ENCODE peak calls at places on chromosome 1, in four cellular contexts. G is pancreas, T is psoas muscle, B is thoracic aorta. Y is an unnamed sample. For H3K4me1 and H3K27me3, the result is how much of the 10 kb centered on the place peaks cover.

GRCh38 chr1:169495050-169495740 is 9.5 kb upstream of the SLC19A2 start:
- DNase-seq in G (no peak), T (no peak), B (no peak), Y (no peak)

GRCh38 chr1:8664887-8665286 is 152.6 kb downstream of the RERE start:
- DNase-seq in G (no peak), T (no peak), B (no peak), Y (no peak)

GRCh38 chr1:76066390-76066789 is 8.2 kb upstream of the ST6GALNAC3 start:
- DNase-seq in T (no peak), G (no peak), B (no peak), Y (no peak)

GRCh38 chr1:84782311-84782771 is 92.1 kb upstream of the SSX2IP start:
- DNase-seq in T (peak), B (no peak), G (peak), Y (peak)

GRCh38 chr1:119711804-119712341 is at the start of gene PHGDH:
- DNase-seq in B (peak), T (peak), G (peak), Y (peak)

GRCh38 chr1:53618218-53619087 is 120.5 kb downstream of the GLIS1 start:
- DNase-seq in T (no peak), B (no peak), G (no peak), Y (no peak)

GRCh38 chr1:9628541-9629444 is 22.7 kb upstream of the PIK3CD start:
- DNase-seq in T (no peak), G (no peak), B (no peak), Y (no peak)

GRCh38 chr1:63411081-63411480 is 43.7 kb downstream of the ALG6 start:
- DNase-seq in T (no peak), G (no peak), B (no peak), Y (no peak)

GRCh38 chr1:41752514-41753170 is 166.1 kb downstream of the HIVEP3 start:
- DNase-seq in B (no peak), T (no peak), G (no peak), Y (no peak)

DNA sequence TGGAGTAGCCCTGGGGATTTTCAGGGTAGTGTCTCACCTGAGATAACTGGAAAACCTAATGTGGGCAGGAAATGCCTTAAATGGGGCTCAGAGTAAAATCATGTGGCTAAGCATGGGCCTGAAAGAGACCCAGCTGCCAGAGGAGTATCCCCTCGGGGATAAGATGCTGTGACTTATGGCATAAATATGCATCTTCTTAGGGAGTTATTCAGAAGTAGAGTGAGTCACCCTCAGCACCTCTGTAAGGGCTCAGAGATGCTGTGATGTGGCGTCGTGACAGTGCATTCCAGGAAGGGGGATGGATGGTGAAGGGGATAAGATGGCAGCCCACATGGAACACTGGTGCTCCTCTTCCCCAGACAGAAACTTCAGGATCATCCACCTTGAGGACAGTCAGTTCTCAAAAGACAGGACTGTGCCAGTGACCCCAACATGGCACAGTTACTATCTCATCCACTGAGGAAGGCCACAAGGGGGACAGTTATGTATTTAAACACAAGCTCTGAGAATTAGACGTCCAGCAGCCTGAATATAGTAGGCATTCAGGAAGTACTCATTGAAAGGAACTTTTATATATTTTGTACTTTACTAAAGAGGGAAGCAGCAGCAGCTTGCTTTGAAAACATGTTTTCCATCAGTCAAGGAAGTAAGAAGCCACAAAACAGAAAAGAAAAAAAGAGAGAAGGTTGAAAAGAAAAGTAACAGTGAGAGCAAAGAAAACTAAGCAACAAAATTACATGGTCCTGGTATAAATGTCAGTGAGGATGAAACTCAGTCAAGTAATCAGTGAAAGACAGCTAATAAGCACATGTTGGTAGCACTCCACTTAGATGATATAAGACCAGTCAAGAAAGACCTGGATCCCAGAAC is 8.3 kb downstream of the IL24 start:
- DNase-seq in B (no peak), T (no peak), G (no peak), Y (no peak)
- H3K4me1 ChIP-seq in B (under half), T (under half), G (under half), Y (under half)

GRCh38 chr1:30750751-30751291 is 6.8 kb downstream of the LAPTM5 start:
- DNase-seq in B (no peak), T (no peak), G (no peak), Y (no peak)
- H3K4me3 ChIP-seq in B (no peak), T (no peak), G (no peak), Y (no peak)

GRCh38 chr1:202252271-202252670 is 58.7 kb downstream of the LGR6 start:
- DNase-seq in G (no peak), B (no peak), T (no peak), Y (no peak)

GRCh38 chr1:202249846-202250245 is 56.2 kb downstream of the LGR6 start:
- DNase-seq in G (no peak), T (no peak), B (no peak), Y (no peak)

GRCh38 chr1:202251424-202252256 is 58.0 kb downstream of the LGR6 start:
- DNase-seq in T (no peak), B (no peak), G (no peak), Y (peak)

GRCh38 chr1:202255343-202255742 is 61.7 kb downstream of the LGR6 start:
- DNase-seq in T (no peak), G (no peak), B (no peak), Y (no peak)

GRCh38 chr1:202254454-202255252 is 61.1 kb downstream of the LGR6 start:
- DNase-seq in T (no peak), G (no peak), B (no peak), Y (no peak)
- H3K27me3 ChIP-seq in T (under half), G (under half), B (under half), Y (under half)

GRCh38 chr1:109543283-109543987 is 3.8 kb downstream of the GPR61 start:
- DNase-seq in T (no peak), B (no peak), G (no peak), Y (no peak)

GRCh38 chr1:109547412-109548320 is 749 bp upstream of the GNAI3 start:
- DNase-seq in T (peak), G (no peak), B (no peak), Y (peak)

GRCh38 chr1:109548321-109549267 is at the start of gene GNAI3:
- DNase-seq in T (peak), B (peak), G (peak), Y (peak)

GRCh38 chr1:109543988-109544735 is 4.3 kb upstream of the GNAI3 start:
- DNase-seq in G (no peak), T (peak), B (no peak), Y (no peak)

GRCh38 chr1:109546311-109547109 is 1.9 kb upstream of the GNAI3 start:
- DNase-seq in T (peak), B (peak), G (peak), Y (peak)
- H3K4me1 ChIP-seq in T (under half), B (under half), G (under half), Y (under half)

GRCh38 chr1:200075938-200076546 is 48.5 kb downstream of the NR5A2 start:
- DNase-seq in G (peak), T (no peak), B (no peak), Y (peak)
- H3K4me3 ChIP-seq in G (no peak), T (no peak), B (no peak), Y (no peak)

DNA sequence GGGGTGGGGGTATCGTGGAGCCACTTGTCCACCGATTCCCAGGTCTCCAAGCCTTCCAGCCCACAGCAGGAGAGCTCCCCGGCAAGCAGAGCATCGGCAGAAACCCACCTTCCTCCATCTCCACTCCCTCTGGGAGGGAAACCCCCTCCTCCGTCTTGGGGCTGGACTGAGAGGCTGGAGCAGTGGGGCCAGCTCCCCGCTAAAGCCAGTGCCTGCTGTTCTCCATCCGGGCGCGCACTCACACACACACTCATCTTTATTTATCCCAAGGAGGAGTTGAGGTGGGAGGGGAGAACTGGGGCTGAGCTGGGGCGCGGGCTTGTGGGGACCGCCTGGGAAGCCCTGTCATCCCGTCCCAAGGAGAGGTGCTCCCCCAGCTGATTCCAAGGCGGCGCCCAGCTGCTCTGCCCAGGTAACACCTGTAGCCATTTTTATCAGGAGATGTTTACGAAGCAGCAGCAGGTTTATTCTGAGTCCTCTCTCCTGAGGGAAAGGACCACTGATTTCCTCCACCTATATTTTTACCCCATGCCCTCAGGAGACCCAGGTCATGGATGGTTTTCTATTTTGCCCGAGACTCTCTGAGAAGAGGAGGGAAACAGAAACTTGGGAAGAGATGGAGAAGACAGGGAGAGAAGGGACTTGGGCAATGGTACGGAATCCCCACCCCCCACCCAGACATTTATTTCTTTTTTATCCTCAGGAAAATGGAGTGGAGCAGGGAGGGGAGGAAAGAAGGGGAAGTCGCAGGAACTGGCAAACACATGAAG is 2.1 kb downstream of the KCNN3 start:
- DNase-seq in T (no peak), B (no peak), G (no peak), Y (no peak)
- H3K27me3 ChIP-seq in T (under half), B (under half), G (under half), Y (under half)

DNA sequence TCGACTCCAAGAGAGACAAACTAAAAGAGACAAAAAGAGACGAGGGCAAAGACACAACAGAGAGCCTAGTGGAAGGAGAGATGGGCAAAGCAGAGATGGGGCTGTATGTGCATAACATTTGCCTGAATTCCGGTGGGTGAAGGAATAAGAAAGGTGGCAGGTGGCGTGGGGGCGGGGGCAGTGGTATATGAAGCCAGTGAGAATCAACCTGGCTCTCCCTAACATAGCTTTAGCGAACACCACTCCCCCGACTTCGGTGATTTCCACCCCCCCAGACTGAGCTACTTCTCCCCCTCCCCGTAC is 1.1 kb downstream of the INKA2 start:
- DNase-seq in T (no peak), B (no peak), G (no peak), Y (no peak)
- H3K4me1 ChIP-seq in T (under half), B (under half), G (under half), Y (under half)

GRCh38 chr1:206635983-206636354 is 633 bp downstream of the DYRK3 start:
- DNase-seq in G (no peak), T (no peak), B (no peak), Y (no peak)
- H3K4me3 ChIP-seq in G (peak), T (peak), B (peak), Y (peak)

DNA sequence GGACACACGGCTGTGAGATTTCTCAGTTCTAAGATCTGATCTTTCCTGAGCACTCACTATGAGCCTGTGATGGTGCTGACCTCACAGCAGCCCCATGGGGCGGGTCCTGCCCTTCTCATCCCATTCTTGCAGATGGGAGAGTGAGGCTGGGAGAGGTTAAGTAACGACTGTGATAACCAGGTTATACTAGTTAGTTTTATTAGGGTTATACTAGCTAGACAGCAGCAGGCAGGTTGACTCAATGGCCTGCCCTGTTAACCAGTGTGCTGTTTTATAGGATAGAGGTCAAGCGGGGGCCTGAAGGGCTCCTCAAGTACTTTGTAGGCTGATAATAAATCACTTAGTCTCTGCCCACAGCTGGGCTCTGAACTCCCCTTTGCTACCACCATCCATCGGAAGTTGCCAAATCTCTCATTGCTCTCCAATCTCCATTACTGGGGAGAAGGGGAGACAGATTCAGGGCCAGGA is 4.8 kb downstream of the CNTN2 start:
- DNase-seq in G (no peak), B (no peak), T (no peak), Y (no peak)
- H3K27me3 ChIP-seq in G (under half), B (under half), T (under half), Y (half or more)

DNA sequence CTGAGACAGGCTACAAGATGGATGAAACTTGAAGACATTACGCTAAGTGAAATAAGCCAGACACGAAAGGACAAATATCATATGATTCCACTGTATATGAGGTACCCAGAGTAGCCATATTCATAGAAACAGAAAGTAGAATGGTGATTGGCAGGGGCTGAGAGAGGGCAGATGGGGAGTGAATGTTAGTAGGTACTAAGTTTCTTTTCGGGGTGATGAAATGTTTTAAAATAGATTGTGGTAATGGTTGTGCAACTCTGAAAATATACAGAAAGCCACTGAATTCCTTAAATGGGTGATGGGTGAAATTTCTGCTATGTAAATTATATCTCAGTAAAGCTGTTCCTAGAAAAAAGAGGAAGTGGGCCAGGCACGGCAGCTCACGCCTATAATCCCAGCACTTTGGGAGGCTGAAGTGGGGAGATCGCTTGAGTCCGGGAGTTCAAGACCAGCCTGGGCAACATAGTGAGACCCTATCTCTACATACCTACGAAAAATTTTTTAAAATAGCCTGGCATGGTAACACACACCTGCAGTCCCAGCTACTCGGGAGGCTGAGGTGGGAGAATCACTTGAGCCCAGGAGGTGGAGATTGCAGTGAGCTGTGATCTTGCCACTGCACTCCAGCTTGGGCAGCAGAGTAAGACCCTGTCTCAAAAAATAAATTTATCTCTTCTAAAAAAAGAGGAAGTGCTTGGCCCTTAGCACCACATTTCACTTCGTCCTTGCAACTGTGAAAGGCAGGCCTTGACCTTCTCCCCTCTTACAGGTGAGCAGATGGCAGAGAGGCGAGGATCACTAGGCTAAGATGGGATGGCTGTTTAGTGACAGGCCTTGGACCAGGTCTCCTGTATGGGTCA is 16.0 kb downstream of the SLC27A3 start:
- DNase-seq in B (no peak), T (peak), G (no peak), Y (no peak)
- H3K4me1 ChIP-seq in B (under half), T (under half), G (under half), Y (under half)